ENCODE peak calls at places on chromosomes 1 and 21, in ten cellular contexts. One of them, this sample, is unnamed.

GRCh38 chr1:35886606-35887431 is 3.8 kb downstream of the AGO1 start:
- DNase-seq in endothelial cell of umbilical vein: peak
- DNase-seq in heart left ventricle: no peak
- DNase-seq in suprapubic skin: no peak
- DNase-seq in spleen: no peak
- DNase-seq in K562: peak
- DNase-seq in ovary: no peak
- DNase-seq in A549: no peak
- DNase-seq in tibial nerve: no peak
- DNase-seq in right lobe of liver: no peak
- DNase-seq in this sample: no peak

GRCh38 chr21:41802684-41803083 is 35.8 kb upstream of the RIPK4 start:
- DNase-seq in endothelial cell of umbilical vein: no peak
- DNase-seq in heart left ventricle: peak
- DNase-seq in suprapubic skin: peak
- DNase-seq in spleen: no peak
- DNase-seq in K562: no peak
- DNase-seq in ovary: peak
- DNase-seq in A549: no peak
- DNase-seq in tibial nerve: peak
- DNase-seq in right lobe of liver: no peak
- DNase-seq in this sample: peak

GRCh38 chr1:46134660-46135331 is 2.4 kb upstream of the PIK3R3 start:
- DNase-seq in endothelial cell of umbilical vein: peak
- DNase-seq in heart left ventricle: peak
- DNase-seq in suprapubic skin: no peak
- DNase-seq in spleen: no peak
- DNase-seq in K562: no peak
- DNase-seq in ovary: no peak
- DNase-seq in A549: no peak
- DNase-seq in tibial nerve: no peak
- DNase-seq in right lobe of liver: no peak
- DNase-seq in this sample: no peak

GRCh38 chr1:192545781-192546521 is 29.6 kb upstream of the RGS1 start:
- DNase-seq in endothelial cell of umbilical vein: peak
- DNase-seq in heart left ventricle: no peak
- DNase-seq in suprapubic skin: no peak
- DNase-seq in spleen: no peak
- DNase-seq in K562: no peak
- DNase-seq in ovary: no peak
- DNase-seq in A549: peak
- DNase-seq in tibial nerve: no peak
- DNase-seq in right lobe of liver: no peak
- DNase-seq in this sample: no peak

GRCh38 chr1:58664881-58665280 is 35.0 kb downstream of the MYSM1 start:
- DNase-seq in endothelial cell of umbilical vein: peak
- DNase-seq in heart left ventricle: no peak
- DNase-seq in suprapubic skin: no peak
- DNase-seq in spleen: no peak
- DNase-seq in K562: no peak
- DNase-seq in ovary: no peak
- DNase-seq in A549: no peak
- DNase-seq in tibial nerve: no peak
- DNase-seq in right lobe of liver: no peak
- DNase-seq in this sample: no peak

GRCh38 chr1:15620890-15621682 is 3.8 kb downstream of the DDI2 start:
- DNase-seq in endothelial cell of umbilical vein: no peak
- DNase-seq in heart left ventricle: no peak
- DNase-seq in suprapubic skin: no peak
- DNase-seq in spleen: no peak
- DNase-seq in K562: no peak
- DNase-seq in ovary: no peak
- DNase-seq in A549: no peak
- DNase-seq in tibial nerve: no peak
- DNase-seq in right lobe of liver: no peak
- DNase-seq in this sample: no peak

GRCh38 chr1:150808851-150809250 is 791 bp upstream of the CTSK start:
- DNase-seq in endothelial cell of umbilical vein: no peak
- DNase-seq in heart left ventricle: no peak
- DNase-seq in suprapubic skin: no peak
- DNase-seq in spleen: no peak
- DNase-seq in K562: no peak
- DNase-seq in ovary: no peak
- DNase-seq in A549: no peak
- DNase-seq in tibial nerve: peak
- DNase-seq in right lobe of liver: no peak
- DNase-seq in this sample: peak

GRCh38 chr1:145871994-145872411 is 13.1 kb upstream of the PIAS3 start:
- DNase-seq in endothelial cell of umbilical vein: peak
- DNase-seq in heart left ventricle: peak
- DNase-seq in suprapubic skin: no peak
- DNase-seq in spleen: peak
- DNase-seq in K562: no peak
- DNase-seq in ovary: no peak
- DNase-seq in A549: no peak
- DNase-seq in tibial nerve: peak
- DNase-seq in right lobe of liver: peak
- DNase-seq in this sample: peak

GRCh38 chr1:17122449-17123194 is 3.4 kb upstream of the PADI2 start:
- DNase-seq in endothelial cell of umbilical vein: peak
- DNase-seq in heart left ventricle: no peak
- DNase-seq in suprapubic skin: no peak
- DNase-seq in spleen: peak
- DNase-seq in K562: no peak
- DNase-seq in ovary: no peak
- DNase-seq in A549: no peak
- DNase-seq in tibial nerve: no peak
- DNase-seq in right lobe of liver: no peak
- DNase-seq in this sample: no peak

GRCh38 chr1:244322181-244322580 is 129.5 kb downstream of the ADSS2 start:
- DNase-seq in endothelial cell of umbilical vein: no peak
- DNase-seq in heart left ventricle: no peak
- DNase-seq in suprapubic skin: no peak
- DNase-seq in spleen: no peak
- DNase-seq in K562: no peak
- DNase-seq in ovary: no peak
- DNase-seq in A549: no peak
- DNase-seq in tibial nerve: no peak
- DNase-seq in right lobe of liver: no peak
- DNase-seq in this sample: no peak

GRCh38 chr1:244881552-244882280 is 17.4 kb upstream of the HNRNPU start:
- DNase-seq in endothelial cell of umbilical vein: no peak
- DNase-seq in heart left ventricle: no peak
- DNase-seq in suprapubic skin: no peak
- DNase-seq in spleen: no peak
- DNase-seq in K562: no peak
- DNase-seq in ovary: no peak
- DNase-seq in A549: no peak
- DNase-seq in tibial nerve: no peak
- DNase-seq in right lobe of liver: no peak
- DNase-seq in this sample: no peak

GRCh38 chr1:48236716-48237470 is 14.4 kb downstream of the SLC5A9 start:
- DNase-seq in endothelial cell of umbilical vein: peak
- DNase-seq in heart left ventricle: no peak
- DNase-seq in suprapubic skin: no peak
- DNase-seq in spleen: no peak
- DNase-seq in K562: peak
- DNase-seq in ovary: no peak
- DNase-seq in A549: peak
- DNase-seq in tibial nerve: no peak
- DNase-seq in right lobe of liver: no peak
- DNase-seq in this sample: no peak

GRCh38 chr1:195731385-195731784 is 876.9 kb downstream of the KCNT2 start:
- DNase-seq in endothelial cell of umbilical vein: no peak
- DNase-seq in heart left ventricle: no peak
- DNase-seq in suprapubic skin: no peak
- DNase-seq in spleen: no peak
- DNase-seq in K562: no peak
- DNase-seq in ovary: no peak
- DNase-seq in A549: no peak
- DNase-seq in tibial nerve: no peak
- DNase-seq in right lobe of liver: no peak
- DNase-seq in this sample: no peak

GRCh38 chr1:195738971-195739650 is 869.1 kb downstream of the KCNT2 start:
- DNase-seq in endothelial cell of umbilical vein: no peak
- DNase-seq in heart left ventricle: no peak
- DNase-seq in suprapubic skin: no peak
- DNase-seq in spleen: no peak
- DNase-seq in K562: no peak
- DNase-seq in ovary: no peak
- DNase-seq in A549: no peak
- DNase-seq in tibial nerve: no peak
- DNase-seq in right lobe of liver: no peak
- DNase-seq in this sample: no peak

GRCh38 chr1:195735140-195735539 is 873.1 kb downstream of the KCNT2 start:
- DNase-seq in endothelial cell of umbilical vein: no peak
- DNase-seq in heart left ventricle: no peak
- DNase-seq in suprapubic skin: no peak
- DNase-seq in spleen: no peak
- DNase-seq in K562: no peak
- DNase-seq in ovary: no peak
- DNase-seq in A549: no peak
- DNase-seq in tibial nerve: no peak
- DNase-seq in right lobe of liver: no peak
- DNase-seq in this sample: no peak

GRCh38 chr1:195733408-195733807 is 874.8 kb downstream of the KCNT2 start:
- DNase-seq in endothelial cell of umbilical vein: no peak
- DNase-seq in heart left ventricle: no peak
- DNase-seq in suprapubic skin: no peak
- DNase-seq in spleen: no peak
- DNase-seq in K562: no peak
- DNase-seq in ovary: no peak
- DNase-seq in A549: no peak
- DNase-seq in tibial nerve: no peak
- DNase-seq in right lobe of liver: no peak
- DNase-seq in this sample: no peak

GRCh38 chr1:195733826-195734225 is 874.4 kb downstream of the KCNT2 start:
- DNase-seq in endothelial cell of umbilical vein: no peak
- DNase-seq in heart left ventricle: no peak
- DNase-seq in suprapubic skin: no peak
- DNase-seq in spleen: no peak
- DNase-seq in K562: peak
- DNase-seq in ovary: no peak
- DNase-seq in A549: no peak
- DNase-seq in tibial nerve: no peak
- DNase-seq in right lobe of liver: no peak
- DNase-seq in this sample: no peak
- TF ChIP-seq CTCF in endothelial cell of umbilical vein: peak
- TF ChIP-seq CTCF in heart left ventricle: peak
- TF ChIP-seq CTCF in suprapubic skin: no peak
- TF ChIP-seq CTCF in spleen: no peak
- TF ChIP-seq CTCF in K562: peak
- TF ChIP-seq CTCF in ovary: no peak
- TF ChIP-seq CTCF in A549: peak
- TF ChIP-seq CTCF in tibial nerve: no peak
- TF ChIP-seq CTCF in right lobe of liver: no peak
- TF ChIP-seq CTCF in this sample: no peak

GRCh38 chr1:9589144-9589718 is 520 bp downstream of the TMEM201 start:
- DNase-seq in endothelial cell of umbilical vein: peak
- DNase-seq in heart left ventricle: no peak
- DNase-seq in suprapubic skin: no peak
- DNase-seq in spleen: peak
- DNase-seq in K562: peak
- DNase-seq in ovary: no peak
- DNase-seq in A549: no peak
- DNase-seq in tibial nerve: no peak
- DNase-seq in right lobe of liver: no peak
- DNase-seq in this sample: no peak
- TF ChIP-seq POLR2A in endothelial cell of umbilical vein: no peak
- TF ChIP-seq POLR2A in heart left ventricle: no peak
- TF ChIP-seq POLR2A in suprapubic skin: no peak
- TF ChIP-seq POLR2A in spleen: no peak
- TF ChIP-seq POLR2A in K562: no peak
- TF ChIP-seq POLR2A in ovary: no peak
- TF ChIP-seq POLR2A in A549: no peak
- TF ChIP-seq POLR2A in tibial nerve: no peak
- TF ChIP-seq POLR2A in right lobe of liver: no peak
- TF ChIP-seq POLR2A in this sample: no peak

DNA sequence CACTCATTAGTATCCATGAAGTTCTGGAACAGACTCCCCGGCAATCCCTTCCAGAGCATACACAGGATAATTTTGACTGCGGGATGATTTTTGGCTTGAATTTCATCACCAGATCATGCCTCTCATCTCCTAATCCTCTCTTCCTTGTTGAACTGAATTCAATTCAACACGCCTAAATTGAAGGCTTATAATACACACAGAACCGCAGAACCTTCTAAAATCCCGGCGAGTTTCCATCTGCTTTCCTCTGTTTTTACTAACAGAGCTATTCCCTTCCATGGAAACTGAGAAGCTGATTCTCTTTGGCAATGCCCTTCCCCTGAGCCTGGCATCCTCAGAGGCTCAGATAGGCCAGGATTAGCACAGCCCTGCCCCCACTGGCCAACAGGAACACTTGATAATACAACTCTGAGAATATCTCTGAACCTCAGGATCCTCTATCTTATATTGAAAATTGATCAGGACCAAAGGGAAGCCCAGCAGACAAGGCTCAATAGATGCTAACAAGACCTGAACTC is 130.2 kb downstream of the CAPN8 start:
- DNase-seq in endothelial cell of umbilical vein: no peak
- DNase-seq in heart left ventricle: no peak
- DNase-seq in suprapubic skin: no peak
- DNase-seq in spleen: no peak
- DNase-seq in K562: no peak
- DNase-seq in ovary: no peak
- DNase-seq in A549: no peak
- DNase-seq in tibial nerve: no peak
- DNase-seq in right lobe of liver: no peak
- DNase-seq in this sample: no peak
- TF ChIP-seq CTCF in endothelial cell of umbilical vein: no peak
- TF ChIP-seq CTCF in heart left ventricle: no peak
- TF ChIP-seq CTCF in suprapubic skin: no peak
- TF ChIP-seq CTCF in spleen: no peak
- TF ChIP-seq CTCF in K562: no peak
- TF ChIP-seq CTCF in ovary: no peak
- TF ChIP-seq CTCF in A549: no peak
- TF ChIP-seq CTCF in tibial nerve: no peak
- TF ChIP-seq CTCF in right lobe of liver: no peak
- TF ChIP-seq CTCF in this sample: no peak

DNA sequence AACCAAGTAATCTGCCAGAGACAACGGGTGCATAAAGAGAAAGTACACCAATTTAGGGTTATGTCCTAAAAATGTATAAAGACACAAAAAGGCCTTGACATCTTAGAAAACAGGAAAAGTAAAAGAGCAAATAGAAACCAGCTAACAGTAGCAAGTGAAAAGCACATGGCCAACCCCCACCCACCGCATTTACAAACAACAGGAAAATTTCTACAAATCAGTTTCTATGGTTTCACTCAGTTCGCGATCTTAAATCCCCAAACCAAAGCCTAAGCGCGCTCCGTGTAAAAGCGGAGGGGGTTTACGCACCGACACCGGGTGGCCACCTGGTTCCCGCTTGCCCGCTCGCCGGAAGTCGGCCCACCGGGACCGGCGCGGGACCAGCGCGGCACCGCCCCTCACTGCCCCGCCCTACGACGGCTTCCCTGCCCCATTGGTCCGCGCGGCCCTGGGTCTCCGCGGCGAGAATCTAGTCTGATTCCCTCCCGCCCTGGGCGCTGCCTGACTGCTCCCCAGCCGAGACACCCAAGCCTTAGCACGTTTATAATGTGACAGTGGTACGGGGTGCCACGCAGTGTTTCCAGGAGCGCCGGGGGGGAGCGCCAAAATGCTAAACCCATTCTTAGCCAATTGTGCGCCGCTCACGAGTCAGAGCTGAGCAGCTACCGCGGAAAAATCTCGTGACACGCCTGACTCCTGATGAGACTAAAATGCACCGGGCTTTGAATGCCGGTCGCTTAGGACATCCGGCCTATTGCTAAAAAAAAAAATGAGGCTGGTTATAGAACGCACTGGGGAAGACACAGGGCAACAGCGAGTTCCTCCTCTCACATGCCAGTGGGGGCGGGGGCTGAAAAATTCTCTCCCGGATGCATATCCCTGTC is at the start of gene GART:
- DNase-seq in endothelial cell of umbilical vein: peak
- DNase-seq in heart left ventricle: peak
- DNase-seq in suprapubic skin: peak
- DNase-seq in spleen: peak
- DNase-seq in K562: peak
- DNase-seq in ovary: peak
- DNase-seq in A549: peak
- DNase-seq in tibial nerve: peak
- DNase-seq in right lobe of liver: peak
- DNase-seq in this sample: peak
- TF ChIP-seq POLR2A in endothelial cell of umbilical vein: peak
- TF ChIP-seq POLR2A in heart left ventricle: peak
- TF ChIP-seq POLR2A in suprapubic skin: peak
- TF ChIP-seq POLR2A in spleen: no peak
- TF ChIP-seq POLR2A in K562: peak
- TF ChIP-seq POLR2A in ovary: peak
- TF ChIP-seq POLR2A in A549: peak
- TF ChIP-seq POLR2A in tibial nerve: peak
- TF ChIP-seq POLR2A in right lobe of liver: peak
- TF ChIP-seq POLR2A in this sample: no peak

This sample was measured in lower leg skin.